ENCODE peak calls at places on chromosomes 4 and X, in ten cellular contexts. V, Q, Y, C, D, H, E, W, O and M are unnamed samples.

GRCh38 chr4:13548984-13549546 is 4.8 kb upstream of the NKX3-2 start:
- DNase-seq in V (peak), Q (peak), Y (peak), C (peak), D (peak), H (peak), E (peak), W (peak), O (peak), M (peak)

GRCh38 chrX:103999234-103999633 is 14.3 kb downstream of the H2BW1 start:
- DNase-seq in V (no peak), Q (no peak), Y (no peak), C (no peak), D (no peak), H (no peak), E (no peak), W (no peak), O (no peak), M (no peak)

GRCh38 chr4:127775843-127776242 is 6.3 kb upstream of the HSPA4L start:
- DNase-seq in V (no peak), Q (no peak), Y (no peak), C (no peak), D (no peak), H (no peak), E (no peak), W (no peak), O (no peak), M (no peak)

GRCh38 chr4:118814901-118815300 is 21.0 kb downstream of the SEC24D start:
- DNase-seq in V (no peak), Q (no peak), Y (peak), C (no peak), D (peak), H (no peak), E (no peak), W (no peak), O (no peak), M (no peak)

GRCh38 chrX:2497961-2498780 is 2.6 kb downstream of the DHRSX start:
- DNase-seq in V (peak), Q (no peak), Y (no peak), C (no peak), D (peak), H (no peak), E (no peak), W (no peak), O (no peak), M (no peak)

GRCh38 chr4:37873383-37873782 is 17.5 kb upstream of the TBC1D1 start:
- DNase-seq in V (no peak), Q (no peak), Y (no peak), C (no peak), D (no peak), H (no peak), E (no peak), W (no peak), O (no peak), M (no peak)

GRCh38 chr4:1239141-1239948 is 9.6 kb downstream of the CTBP1 start:
- DNase-seq in V (peak), Q (peak), Y (no peak), C (no peak), D (no peak), H (no peak), E (no peak), W (no peak), O (peak), M (peak)

GRCh38 chr4:2794707-2795557 is 2.0 kb downstream of the SH3BP2 start:
- DNase-seq in V (peak), Q (no peak), Y (no peak), C (no peak), D (peak), H (no peak), E (peak), W (no peak), O (peak), M (peak)

GRCh38 chr4:88295656-88296055 is 11.3 kb upstream of the PPM1K start:
- DNase-seq in V (no peak), Q (no peak), Y (no peak), C (no peak), D (no peak), H (no peak), E (no peak), W (no peak), O (no peak), M (no peak)

DNA sequence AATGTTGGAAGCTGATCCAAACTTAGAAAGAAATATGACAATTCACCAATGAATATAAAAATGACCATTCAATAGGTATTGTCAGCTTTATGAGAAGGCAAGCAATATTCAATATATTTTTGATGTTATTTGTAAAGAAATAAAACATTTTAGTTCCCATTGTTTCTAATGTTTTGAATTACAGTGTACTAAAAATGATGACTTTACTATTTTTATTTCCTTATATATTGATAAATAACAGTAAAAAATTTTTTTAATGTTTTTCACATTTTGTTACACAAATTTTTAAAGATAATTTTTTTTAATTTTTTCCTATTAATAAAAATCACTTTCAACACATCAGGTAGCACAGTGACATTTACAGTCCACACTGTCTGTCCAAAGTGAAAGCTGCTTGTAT is 565.5 kb upstream of the FAM241A start:
- DNase-seq in V (no peak), Q (no peak), Y (no peak), C (no peak), D (no peak), H (no peak), E (no peak), W (no peak), O (no peak), M (no peak)
- TF ChIP-seq CTCF in V (no peak), Q (no peak), Y (no peak), C (no peak), D (no peak), H (no peak), E (no peak), W (no peak), O (no peak), M (no peak)

GRCh38 chr4:27861381-27861787 is 1000.7 kb downstream of the STIM2 start:
- DNase-seq in V (peak), Q (peak), Y (no peak), C (peak), D (peak), H (no peak), E (no peak), W (peak), O (no peak), M (no peak)
- TF ChIP-seq CTCF in V (peak), Q (peak), Y (no peak), C (peak), D (peak), H (peak), E (no peak), W (peak), O (peak), M (no peak)

GRCh38 chr4:79046191-79046590 is 107.0 kb upstream of the PAQR3 start:
- DNase-seq in V (no peak), Q (no peak), Y (no peak), C (no peak), D (no peak), H (no peak), E (no peak), W (no peak), O (no peak), M (no peak)

GRCh38 chr4:79044260-79044659 is 105.0 kb upstream of the PAQR3 start:
- DNase-seq in V (no peak), Q (no peak), Y (no peak), C (no peak), D (peak), H (no peak), E (no peak), W (no peak), O (no peak), M (no peak)

DNA sequence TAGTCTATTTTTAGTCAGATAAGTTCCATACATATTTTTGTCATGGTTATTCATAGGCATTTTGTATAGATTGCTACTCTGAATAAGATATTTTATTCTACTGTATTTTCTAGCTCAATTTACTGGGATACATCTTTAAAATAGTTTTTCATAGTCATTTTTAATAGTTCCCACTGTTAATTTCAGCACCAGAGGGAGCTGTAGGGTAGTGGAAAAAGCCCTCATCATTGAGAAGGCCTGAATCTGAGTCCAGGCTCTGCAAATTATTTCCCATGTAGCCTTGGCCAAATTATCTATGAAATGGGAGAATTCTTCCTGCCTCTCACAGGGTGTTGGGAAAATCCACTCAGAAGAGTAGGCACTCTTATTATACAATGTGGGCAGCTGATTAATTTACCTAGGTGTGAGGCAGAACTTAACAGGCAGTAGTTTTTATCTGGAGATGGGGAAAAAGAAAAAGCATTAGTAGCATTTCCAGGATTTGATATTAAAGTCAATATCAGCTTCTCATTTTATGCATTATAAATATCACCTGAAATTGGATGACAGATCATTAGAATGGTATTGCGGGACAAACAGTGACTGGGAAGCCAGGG is 102.9 kb upstream of the PAQR3 start:
- DNase-seq in V (no peak), Q (peak), Y (no peak), C (no peak), D (peak), H (no peak), E (no peak), W (no peak), O (no peak), M (no peak)
- TF ChIP-seq CTCF in V (peak), Q (peak), Y (peak), C (peak), D (peak), H (peak), E (no peak), W (peak), O (peak), M (no peak)

DNA sequence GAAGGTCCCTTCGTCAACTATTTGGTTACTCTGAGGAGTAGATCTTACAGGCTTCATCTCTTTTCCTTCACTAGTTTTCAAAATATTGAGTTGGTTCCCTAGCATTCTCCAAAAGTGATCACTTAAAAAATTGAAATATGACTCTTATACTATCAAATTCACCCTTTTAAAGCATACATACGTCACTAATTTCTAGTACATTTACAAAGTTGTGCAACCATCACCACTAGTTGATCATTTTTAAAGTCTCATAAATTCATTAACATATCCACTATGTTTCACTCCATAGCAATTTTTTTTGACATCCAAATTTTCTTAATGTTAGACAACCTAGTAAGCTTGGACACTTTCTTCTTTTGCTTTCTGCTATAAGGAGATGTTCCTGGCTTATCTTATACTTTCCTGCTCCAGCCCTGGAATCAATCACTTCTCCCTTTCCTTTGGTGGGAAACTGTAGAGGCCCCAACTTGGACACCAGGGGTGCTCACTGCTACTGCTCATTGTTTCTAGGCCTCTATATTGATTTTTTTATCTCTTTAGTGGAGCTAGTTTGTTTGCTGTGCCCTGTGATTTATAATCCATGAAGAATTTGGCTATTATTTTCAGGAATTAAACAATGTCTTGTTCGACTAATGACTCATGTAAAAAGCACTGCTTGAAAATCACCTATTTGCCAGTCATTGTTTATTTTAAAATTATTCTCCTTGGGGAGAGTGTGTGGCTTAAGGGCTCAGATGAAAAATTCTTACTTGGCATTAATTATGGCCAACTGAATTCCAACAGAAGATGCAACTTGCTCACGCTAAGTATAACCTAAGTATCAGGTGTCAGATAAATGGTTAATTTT is 4.0 kb upstream of the ZFX start:
- DNase-seq in V (no peak), Q (no peak), Y (no peak), C (no peak), D (no peak), H (no peak), E (no peak), W (no peak), O (no peak), M (no peak)
- TF ChIP-seq CTCF in V (no peak), Q (no peak), Y (no peak), C (peak), D (no peak), H (peak), E (no peak), W (no peak), O (no peak), M (no peak)

GRCh38 chr4:110503588-110504435 is 27.9 kb downstream of the ENPEP start:
- DNase-seq in V (no peak), Q (no peak), Y (no peak), C (no peak), D (no peak), H (no peak), E (no peak), W (no peak), O (no peak), M (no peak)
- TF ChIP-seq CTCF in V (no peak), Q (no peak), Y (no peak), C (no peak), D (no peak), H (no peak), E (no peak), W (no peak), O (no peak), M (no peak)

GRCh38 chr4:150215601-150216000 is 137.4 kb downstream of the DCLK2 start:
- DNase-seq in V (no peak), Q (no peak), Y (no peak), C (no peak), D (no peak), H (no peak), E (no peak), W (no peak), O (no peak), M (no peak)

GRCh38 chr4:150216725-150217124 is 138.5 kb downstream of the DCLK2 start:
- DNase-seq in V (no peak), Q (no peak), Y (no peak), C (no peak), D (no peak), H (no peak), E (no peak), W (no peak), O (no peak), M (no peak)

GRCh38 chr4:150217804-150218203 is 139.6 kb downstream of the DCLK2 start:
- DNase-seq in V (no peak), Q (no peak), Y (no peak), C (no peak), D (no peak), H (no peak), E (no peak), W (no peak), O (no peak), M (no peak)

GRCh38 chr4:150218447-150218846 is 140.2 kb downstream of the DCLK2 start:
- DNase-seq in V (no peak), Q (no peak), Y (no peak), C (no peak), D (no peak), H (no peak), E (no peak), W (no peak), O (no peak), M (no peak)

GRCh38 chr4:150217192-150217591 is 138.9 kb downstream of the DCLK2 start:
- DNase-seq in V (no peak), Q (no peak), Y (no peak), C (no peak), D (peak), H (no peak), E (no peak), W (no peak), O (no peak), M (no peak)
- TF ChIP-seq CTCF in V (no peak), Q (peak), Y (no peak), C (peak), D (peak), H (no peak), E (no peak), W (no peak), O (peak), M (no peak)